ENCODE peak calls at places on chromosome 21, in five cellular contexts. M is neural crest cell, K is foreskin fibroblast, V is T-helper 9 cell, N is hippocampal formation. E is an unnamed sample.

GRCh38 chr21:35438643-35439404 is 389.7 kb upstream of the RUNX1 start:
- DNase-seq in M (no peak), K (peak), V (no peak), N (no peak), E (no peak)

GRCh38 chr21:26170471-26171309 is at the start of gene APP:
- DNase-seq in M (peak), K (peak), V (peak), N (peak), E (no peak)

GRCh38 chr21:45555251-45555556 is 13.0 kb upstream of the SLC19A1 start:
- DNase-seq in M (no peak), K (no peak), V (no peak), N (no peak), E (no peak)

GRCh38 chr21:42352433-42353095 is 1.8 kb upstream of the TFF2 start:
- DNase-seq in M (no peak), K (no peak), V (no peak), N (no peak), E (no peak)

GRCh38 chr21:42811960-42812359 is 67.4 kb downstream of the WDR4 start:
- DNase-seq in M (no peak), K (no peak), V (no peak), N (no peak), E (no peak)

GRCh38 chr21:41792711-41793110 is 25.9 kb upstream of the RIPK4 start:
- DNase-seq in M (no peak), K (no peak), V (no peak), N (no peak), E (no peak)

GRCh38 chr21:43297411-43297981 is 128.7 kb downstream of the CRYAA start:
- DNase-seq in M (no peak), K (no peak), V (no peak), N (no peak), E (no peak)

GRCh38 chr21:43923391-43923790 is 58.4 kb downstream of the AGPAT3 start:
- DNase-seq in M (no peak), K (peak), V (no peak), N (peak), E (no peak)

GRCh38 chr21:41410767-41411448 is 15.1 kb upstream of the MX1 start:
- DNase-seq in M (no peak), K (no peak), V (no peak), N (no peak), E (no peak)

GRCh38 chr21:45120975-45121374 is 46.6 kb downstream of the ADARB1 start:
- DNase-seq in M (no peak), K (no peak), V (no peak), N (no peak), E (no peak)

GRCh38 chr21:37849703-37850102 is 66.6 kb downstream of the KCNJ6 start:
- DNase-seq in M (no peak), K (peak), V (no peak), N (no peak), E (no peak)

GRCh38 chr21:43281661-43282357 is 113.0 kb downstream of the CRYAA start:
- DNase-seq in M (no peak), K (no peak), V (no peak), N (no peak), E (no peak)

GRCh38 chr21:46146856-46147255 is 8.5 kb downstream of the FTCD start:
- DNase-seq in M (no peak), K (no peak), V (no peak), N (no peak), E (no peak)

GRCh38 chr21:42518216-42518615 is 4.6 kb downstream of the SLC37A1 start:
- DNase-seq in M (no peak), K (no peak), V (no peak), N (no peak), E (no peak)

GRCh38 chr21:33802458-33802857 is 113.1 kb downstream of the ATP5PO start:
- DNase-seq in M (no peak), K (no peak), V (no peak), N (no peak), E (no peak)

GRCh38 chr21:26966360-26966977 is 419 bp downstream of the ADAMTS5 start:
- DNase-seq in M (no peak), K (peak), V (no peak), N (no peak), E (no peak)

GRCh38 chr21:24852610-24853195 is 754.6 kb downstream of the MRPL39 start:
- DNase-seq in M (no peak), K (no peak), V (no peak), N (no peak), E (no peak)

GRCh38 chr21:32143222-32143939 is 135.5 kb downstream of the MIS18A start:
- DNase-seq in M (no peak), K (peak), V (no peak), N (no peak), E (no peak)

GRCh38 chr21:43939443-43940328 is 72.4 kb upstream of the TRAPPC10 start:
- DNase-seq in M (no peak), K (no peak), V (no peak), N (no peak), E (no peak)

GRCh38 chr21:42445311-42445710 is 41.6 kb downstream of the UBASH3A start:
- DNase-seq in M (no peak), K (no peak), V (no peak), N (no peak), E (no peak)

GRCh38 chr21:38260426-38260825 is 3.6 kb downstream of the KCNJ15 start:
- DNase-seq in M (no peak), K (no peak), V (no peak), N (no peak), E (no peak)

GRCh38 chr21:42848932-42849758 is 30.2 kb downstream of the WDR4 start:
- DNase-seq in M (no peak), K (no peak), V (no peak), N (no peak), E (no peak)

GRCh38 chr21:18801468-18801867 is 397.9 kb upstream of the TMPRSS15 start:
- DNase-seq in M (no peak), K (no peak), V (no peak), N (no peak), E (no peak)

GRCh38 chr21:36929622-36930021 is 36.8 kb downstream of the HLCS start:
- DNase-seq in M (no peak), K (peak), V (no peak), N (peak), E (no peak)

GRCh38 chr21:30232011-30232410 is 16.1 kb upstream of the CLDN8 start:
- DNase-seq in M (no peak), K (peak), V (no peak), N (no peak), E (no peak)

GRCh38 chr21:17441370-17441769 is 71.5 kb upstream of the CXADR start:
- DNase-seq in M (no peak), K (peak), V (no peak), N (peak), E (no peak)

GRCh38 chr21:37871121-37871862 is 45.0 kb downstream of the KCNJ6 start:
- DNase-seq in M (no peak), K (peak), V (no peak), N (no peak), E (no peak)

GRCh38 chr21:46532080-46532479 is 72.8 kb downstream of the S100B start:
- DNase-seq in M (no peak), K (no peak), V (no peak), N (no peak), E (no peak)

GRCh38 chr21:45278156-45278911 is 9.4 kb downstream of the POFUT2 start:
- DNase-seq in M (no peak), K (no peak), V (no peak), N (no peak), E (no peak)

GRCh38 chr21:44333701-44334636 is 5.2 kb downstream of the CFAP410 start:
- DNase-seq in M (no peak), K (no peak), V (no peak), N (no peak), E (no peak)

GRCh38 chr21:45309541-45310381 is 22.1 kb upstream of the POFUT2 start:
- DNase-seq in M (no peak), K (no peak), V (no peak), N (no peak), E (no peak)

GRCh38 chr21:42040411-42041180 is 30.4 kb upstream of the ZBTB21 start:
- DNase-seq in M (no peak), K (peak), V (no peak), N (no peak), E (no peak)

GRCh38 chr21:32884062-32884461 is 112.5 kb upstream of the PAXBP1 start:
- DNase-seq in M (no peak), K (no peak), V (no peak), N (no peak), E (no peak)

GRCh38 chr21:39564200-39564599 is 48.5 kb upstream of the B3GALT5 start:
- DNase-seq in M (no peak), K (no peak), V (no peak), N (peak), E (no peak)

GRCh38 chr21:38083534-38083933 is 167.3 kb upstream of the KCNJ6 start:
- DNase-seq in M (no peak), K (no peak), V (no peak), N (no peak), E (no peak)

GRCh38 chr21:26941436-26941835 is 25.5 kb downstream of the ADAMTS5 start:
- DNase-seq in M (no peak), K (peak), V (no peak), N (no peak), E (no peak)

GRCh38 chr21:29078884-29079765 is 5.7 kb upstream of the CCT8 start:
- DNase-seq in M (no peak), K (peak), V (no peak), N (peak), E (no peak)

GRCh38 chr21:45769896-45770295 is 126.4 kb downstream of the PCBP3 start:
- DNase-seq in M (no peak), K (no peak), V (no peak), N (no peak), E (no peak)

GRCh38 chr21:41695513-41695912 is 71.3 kb downstream of the RIPK4 start:
- DNase-seq in M (no peak), K (no peak), V (no peak), N (no peak), E (no peak)

GRCh38 chr21:45868086-45868485 is 113.5 kb upstream of the COL6A1 start:
- DNase-seq in M (no peak), K (no peak), V (no peak), N (no peak), E (no peak)

E was measured in NT2/D1.